ENCODE peak calls at places on chromosomes 3 and 15, in ten cellular contexts. M is GM10248, L is cardiac fibroblast, K is dorsolateral prefrontal cortex, U is progenitor cell of endocrine pancreas, W is GM20000, B is astrocyte, G is AG09319, H is GM12865, O is epithelial cell of esophagus. P is an unnamed sample.

GRCh38 chr3:119296723-119297122 is 2.5 kb downstream of the ARHGAP31 start:
- DNase-seq in M (no peak), L (no peak), K (no peak), U (no peak), W (no peak), B (no peak), G (no peak), H (no peak), O (no peak), P (no peak)

GRCh38 chr3:177478170-177478859 is 281.0 kb upstream of the TBL1XR1 start:
- DNase-seq in M (no peak), L (peak), K (no peak), U (no peak), W (no peak), B (peak), G (peak), H (no peak), O (peak), P (no peak)

GRCh38 chr3:81477740-81478139 is 283.7 kb downstream of the GBE1 start:
- DNase-seq in M (no peak), L (no peak), K (no peak), U (no peak), W (no peak), B (no peak), G (no peak), H (no peak), O (no peak), P (no peak)

GRCh38 chr3:171354049-171354705 is 106.0 kb downstream of the TNIK start:
- DNase-seq in M (no peak), L (no peak), K (no peak), U (no peak), W (no peak), B (no peak), G (no peak), H (no peak), O (peak), P (no peak)

GRCh38 chr3:11005686-11006256 is 13.2 kb downstream of the SLC6A1 start:
- DNase-seq in M (no peak), L (no peak), K (no peak), U (no peak), W (no peak), B (no peak), G (no peak), H (no peak), O (peak), P (no peak)

GRCh38 chr3:12135029-12135634 is 23.6 kb downstream of the TIMP4 start:
- DNase-seq in M (peak), L (peak), K (peak), U (peak), W (peak), B (peak), G (peak), H (peak), O (peak), P (peak)

GRCh38 chr3:143226678-143227291 is 107.2 kb downstream of the CHST2 start:
- DNase-seq in M (no peak), L (no peak), K (no peak), U (no peak), W (no peak), B (no peak), G (no peak), H (no peak), O (no peak), P (no peak)

GRCh38 chr15:30990036-30990435 is 1.4 kb downstream of the MTMR10 start:
- DNase-seq in M (no peak), L (no peak), K (no peak), U (no peak), W (no peak), B (no peak), G (no peak), H (peak), O (no peak), P (no peak)

GRCh38 chr3:132822266-132822665 is 100.1 kb upstream of the NPHP3 start:
- DNase-seq in M (no peak), L (no peak), K (no peak), U (no peak), W (no peak), B (no peak), G (no peak), H (no peak), O (no peak), P (no peak)

GRCh38 chr3:33831053-33831452 is 32.6 kb downstream of the PDCD6IP start:
- DNase-seq in M (no peak), L (no peak), K (no peak), U (no peak), W (no peak), B (peak), G (no peak), H (no peak), O (peak), P (no peak)

GRCh38 chr3:42254566-42254965 is 11.4 kb downstream of the CCK start:
- DNase-seq in M (no peak), L (no peak), K (no peak), U (no peak), W (no peak), B (no peak), G (no peak), H (no peak), O (no peak), P (no peak)

GRCh38 chr3:58190291-58190690 is 20.5 kb downstream of the DNASE1L3 start:
- DNase-seq in M (no peak), L (no peak), K (no peak), U (no peak), W (no peak), B (no peak), G (no peak), H (no peak), O (no peak), P (no peak)

GRCh38 chr3:118977671-118978392 is 56.8 kb downstream of the IGSF11 start:
- DNase-seq in M (no peak), L (no peak), K (no peak), U (no peak), W (no peak), B (no peak), G (no peak), H (peak), O (no peak), P (no peak)

GRCh38 chr3:14391033-14391432 is 11.4 kb upstream of the SLC6A6 start:
- DNase-seq in M (no peak), L (peak), K (no peak), U (no peak), W (no peak), B (peak), G (peak), H (no peak), O (peak), P (no peak)

GRCh38 chr15:100710213-100710612 is 107.8 kb downstream of the ASB7 start:
- DNase-seq in M (no peak), L (no peak), K (no peak), U (no peak), W (no peak), B (no peak), G (no peak), H (no peak), O (no peak), P (no peak)

GRCh38 chr15:67828969-67829646 is 3.8 kb downstream of the SKOR1 start:
- DNase-seq in M (no peak), L (no peak), K (peak), U (no peak), W (no peak), B (no peak), G (no peak), H (no peak), O (no peak), P (no peak)

GRCh38 chr3:140091143-140091542 is 156.2 kb downstream of the CLSTN2 start:
- DNase-seq in M (no peak), L (no peak), K (no peak), U (no peak), W (no peak), B (peak), G (no peak), H (no peak), O (no peak), P (no peak)

GRCh38 chr3:187456268-187456667 is 88.1 kb downstream of the RTP4 start:
- DNase-seq in M (no peak), L (peak), K (no peak), U (no peak), W (no peak), B (no peak), G (no peak), H (no peak), O (no peak), P (no peak)

GRCh38 chr3:12991861-12992281 is 81.4 kb downstream of the IQSEC1 start:
- DNase-seq in M (no peak), L (no peak), K (peak), U (no peak), W (no peak), B (no peak), G (no peak), H (no peak), O (no peak), P (no peak)

GRCh38 chr3:123698813-123699212 is 114.0 kb upstream of the HACD2 start:
- DNase-seq in M (no peak), L (no peak), K (no peak), U (no peak), W (no peak), B (no peak), G (no peak), H (no peak), O (no peak), P (no peak)

GRCh38 chr15:83595191-83595590 is 58.7 kb upstream of the ADAMTSL3 start:
- DNase-seq in M (no peak), L (no peak), K (no peak), U (no peak), W (no peak), B (no peak), G (no peak), H (no peak), O (peak), P (no peak)

GRCh38 chr3:187041362-187042061 is 97.8 kb downstream of the RPL39L start:
- DNase-seq in M (peak), L (peak), K (no peak), U (no peak), W (no peak), B (peak), G (no peak), H (peak), O (no peak), P (no peak)

GRCh38 chr3:177574232-177574856 is 377.1 kb upstream of the TBL1XR1 start:
- DNase-seq in M (no peak), L (peak), K (no peak), U (peak), W (no peak), B (peak), G (no peak), H (no peak), O (peak), P (peak)

GRCh38 chr3:128336337-128337156 is 130.1 kb downstream of the DNAJB8 start:
- DNase-seq in M (no peak), L (no peak), K (no peak), U (no peak), W (no peak), B (no peak), G (no peak), H (no peak), O (peak), P (no peak)

GRCh38 chr3:196216081-196216564 is at the start of gene SLC51A:
- DNase-seq in M (no peak), L (no peak), K (no peak), U (no peak), W (no peak), B (no peak), G (no peak), H (no peak), O (no peak), P (no peak)

GRCh38 chr15:73941871-73942635 is 15.8 kb downstream of the LOXL1 start:
- DNase-seq in M (no peak), L (no peak), K (no peak), U (no peak), W (no peak), B (no peak), G (no peak), H (no peak), O (no peak), P (no peak)

GRCh38 chr3:155739154-155739553 is 5.7 kb downstream of the PLCH1 start:
- DNase-seq in M (no peak), L (no peak), K (no peak), U (no peak), W (no peak), B (no peak), G (no peak), H (no peak), O (no peak), P (no peak)

GRCh38 chr3:14791343-14791945 is 27.3 kb upstream of the FGD5 start:
- DNase-seq in M (peak), L (peak), K (no peak), U (peak), W (peak), B (peak), G (no peak), H (peak), O (peak), P (peak)

GRCh38 chr3:41327718-41328117 is 128.4 kb downstream of the CTNNB1 start:
- DNase-seq in M (no peak), L (peak), K (no peak), U (no peak), W (no peak), B (peak), G (no peak), H (no peak), O (peak), P (no peak)

GRCh38 chr3:24595801-24596200 is 101.2 kb upstream of the THRB start:
- DNase-seq in M (no peak), L (peak), K (no peak), U (no peak), W (no peak), B (peak), G (no peak), H (no peak), O (peak), P (no peak)

GRCh38 chr3:183537295-183537730 is 18.2 kb downstream of the KLHL6 start:
- DNase-seq in M (no peak), L (peak), K (no peak), U (no peak), W (no peak), B (peak), G (no peak), H (no peak), O (peak), P (no peak)

GRCh38 chr3:183534249-183534648 is 21.3 kb downstream of the KLHL6 start:
- DNase-seq in M (no peak), L (no peak), K (no peak), U (no peak), W (no peak), B (no peak), G (no peak), H (no peak), O (peak), P (no peak)

GRCh38 chr3:183533410-183534132 is 21.9 kb downstream of the KLHL6 start:
- DNase-seq in M (peak), L (no peak), K (no peak), U (no peak), W (peak), B (no peak), G (no peak), H (peak), O (no peak), P (no peak)

GRCh38 chr3:183538475-183538874 is 17.0 kb downstream of the KLHL6 start:
- DNase-seq in M (no peak), L (no peak), K (no peak), U (no peak), W (no peak), B (no peak), G (no peak), H (no peak), O (no peak), P (no peak)

DNA sequence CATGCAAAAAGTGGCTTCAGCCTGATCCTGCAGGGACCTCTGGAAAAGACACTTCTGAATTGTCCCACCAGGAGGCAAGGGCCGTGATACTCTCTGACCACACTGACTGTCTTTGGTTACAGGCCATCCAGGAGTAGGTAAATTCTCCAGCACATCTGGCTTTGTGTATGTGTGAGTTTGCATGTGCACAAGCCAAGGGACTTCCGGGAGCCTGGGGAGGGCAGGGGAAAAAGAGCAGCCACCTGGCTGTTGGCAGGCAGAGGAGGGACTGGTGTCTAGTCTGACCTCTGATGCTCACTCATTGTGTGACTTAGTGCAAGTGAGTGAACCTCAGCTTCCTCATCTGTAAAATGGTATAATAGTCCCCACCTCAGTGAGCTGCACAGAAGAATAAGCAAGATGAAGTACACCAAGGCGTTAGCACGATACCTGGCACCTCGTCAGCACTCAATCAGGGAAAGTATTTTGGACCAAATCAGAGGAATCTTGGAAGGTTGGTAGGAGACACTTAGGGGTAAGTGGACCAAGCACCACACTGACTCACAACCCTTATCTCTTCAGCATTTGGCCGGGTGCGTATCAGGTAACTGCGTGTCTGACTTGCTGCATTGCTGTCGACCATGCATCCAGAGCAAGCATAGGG is 19.1 kb downstream of the KLHL6 start:
- DNase-seq in M (peak), L (no peak), K (no peak), U (no peak), W (no peak), B (no peak), G (no peak), H (peak), O (no peak), P (no peak)
- TF ChIP-seq CTCF in M (no peak), L (no peak), K (no peak), U (no peak), W (no peak), B (no peak), G (no peak), H (peak), O (no peak), P (no peak)

DNA sequence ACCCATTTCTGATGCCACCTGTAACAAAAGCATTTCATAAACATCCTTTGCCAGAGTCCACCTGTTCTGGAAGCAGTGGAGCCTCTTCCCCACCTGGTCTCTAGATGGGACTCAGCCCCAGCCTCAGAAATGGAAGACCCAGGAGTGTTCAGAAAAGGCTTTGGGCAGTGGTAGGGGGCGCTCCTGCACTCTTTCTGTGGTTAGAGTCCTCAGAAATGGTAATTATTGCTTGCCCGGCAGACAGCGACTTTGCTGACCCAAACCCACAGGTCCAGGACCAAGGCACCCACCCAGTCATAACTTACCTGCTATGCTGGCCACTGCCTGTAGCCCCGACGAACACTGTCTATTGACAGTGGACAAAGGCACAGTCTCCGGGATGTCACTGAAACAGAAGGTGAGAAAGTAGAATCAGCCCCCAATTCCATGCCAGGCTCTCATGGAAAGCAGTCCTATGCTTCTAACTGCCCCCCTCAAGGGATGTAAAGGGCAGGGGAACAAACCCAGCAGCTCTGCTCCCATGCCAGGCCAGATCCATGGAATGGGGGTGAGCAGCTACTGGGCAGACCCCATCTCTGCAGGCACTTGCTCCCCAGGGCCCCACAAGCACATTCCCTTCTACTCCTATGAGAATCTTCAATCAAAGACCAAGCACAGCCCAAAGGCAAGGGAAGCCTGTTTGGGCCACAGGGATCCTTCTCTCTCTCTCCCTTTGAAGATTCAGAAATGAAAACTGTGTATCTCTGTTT is 5.1 kb downstream of the ACAA1 start:
- DNase-seq in M (no peak), L (peak), K (no peak), U (no peak), W (no peak), B (no peak), G (no peak), H (peak), O (peak), P (peak)
- TF ChIP-seq CTCF in M (peak), L (peak), K (peak), U (peak), W (no peak), B (peak), G (peak), H (peak), O (peak), P (peak)

GRCh38 chr3:53230041-53230621 is 25.7 kb downstream of the TKT start:
- DNase-seq in M (no peak), L (no peak), K (no peak), U (no peak), W (no peak), B (no peak), G (no peak), H (no peak), O (no peak), P (no peak)
- TF ChIP-seq CTCF in M (peak), L (no peak), K (no peak), U (peak), W (no peak), B (no peak), G (no peak), H (peak), O (no peak), P (no peak)

DNA sequence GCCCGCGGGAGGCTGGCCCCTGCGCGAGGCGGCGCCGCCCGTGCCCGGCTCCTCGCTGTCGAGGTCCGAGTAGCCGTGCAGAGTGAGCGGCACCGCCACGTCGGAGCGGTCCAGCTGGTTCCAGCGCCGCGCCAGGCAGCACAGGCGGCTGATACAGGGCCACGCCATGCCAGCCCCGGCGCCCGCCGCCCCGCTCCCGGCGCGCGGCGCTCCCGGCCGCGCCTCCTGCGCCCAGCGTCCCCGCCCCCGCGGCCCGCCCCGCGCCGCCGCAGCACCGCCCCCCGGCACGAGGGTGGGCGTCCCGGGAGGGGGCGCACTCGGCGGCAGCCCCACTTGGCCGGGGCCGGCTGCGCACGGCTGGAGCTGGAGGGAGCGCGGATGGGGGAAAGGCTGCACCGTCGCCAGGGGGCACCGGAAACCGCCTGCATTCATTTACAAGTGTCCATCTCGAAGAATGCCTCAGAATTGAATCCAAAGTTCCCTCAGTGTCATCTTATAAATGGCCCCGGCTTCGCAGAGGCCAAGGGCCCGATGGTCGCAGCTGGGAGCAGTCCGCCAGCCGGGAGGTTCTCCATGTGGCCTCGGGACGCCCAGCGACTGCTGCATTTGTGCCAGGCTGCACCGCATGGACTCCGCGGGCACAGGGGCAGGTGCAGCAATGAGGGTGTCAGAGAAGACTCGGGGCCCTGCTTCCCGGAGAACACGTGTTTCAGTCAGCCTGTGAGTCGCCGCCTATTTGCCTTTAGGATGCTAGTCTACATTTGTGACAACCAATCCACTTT is at the start of gene MAP6D1:
- DNase-seq in M (peak), L (peak), K (peak), U (peak), W (peak), B (peak), G (peak), H (peak), O (peak), P (peak)
- TF ChIP-seq CTCF in M (peak), L (peak), K (peak), U (peak), W (peak), B (peak), G (peak), H (peak), O (peak), P (peak)

P was measured in nephron progenitor cell.